ENCODE peak calls at places on chromosome 17, in six cellular contexts. Z is cardiac muscle cell, A is cardiac fibroblast, R is HL-60, J is brain microvascular endothelial cell, U is ovary. G is an unnamed sample.

GRCh38 chr17:28049071-28049470 is 6.6 kb downstream of the NLK start:
- DNase-seq in Z (no peak), A (no peak), R (no peak), J (no peak), U (no peak), G (no peak)

GRCh38 chr17:50203086-50203485 is 1.7 kb upstream of the COL1A1 start:
- DNase-seq in Z (peak; percentile 64), A (no peak), R (no peak), J (no peak), U (peak; percentile 67), G (peak; percentile 23)

GRCh38 chr17:17497065-17497844 is 1.1 kb upstream of the RASD1 start:
- DNase-seq in Z (no peak), A (peak; percentile 31), R (no peak), J (no peak), U (peak; percentile 39), G (no peak)

GRCh38 chr17:75008373-75008772 is 4.1 kb upstream of the MRPL58 start:
- DNase-seq in Z (no peak), A (no peak), R (no peak), J (no peak), U (no peak), G (no peak)

GRCh38 chr17:10845388-10845751 is 7.5 kb upstream of the PIRT start:
- DNase-seq in Z (no peak), A (no peak), R (no peak), J (no peak), U (no peak), G (no peak)

GRCh38 chr17:51908841-51909537 is 249.5 kb downstream of the CA10 start:
- DNase-seq in Z (no peak), A (no peak), R (no peak), J (no peak), U (no peak), G (no peak)

GRCh38 chr17:44522883-44523671 is 19.9 kb upstream of the GPATCH8 start:
- DNase-seq in Z (peak; percentile 78), A (peak; percentile 83), R (no peak), J (peak; percentile 58), U (peak; percentile 64), G (peak; percentile 78)

GRCh38 chr17:77353684-77354419 is 213.1 kb downstream of the SEC14L1 start:
- DNase-seq in Z (peak; percentile 17), A (peak; percentile 48), R (no peak), J (no peak), U (no peak), G (no peak)

GRCh38 chr17:47207143-47208067 is 1.7 kb upstream of the MYL4 start:
- DNase-seq in Z (no peak), A (no peak), R (no peak), J (no peak), U (no peak), G (no peak)

GRCh38 chr17:74198694-74199093 is 4.8 kb upstream of the RPL38 start:
- DNase-seq in Z (no peak), A (no peak), R (no peak), J (no peak), U (no peak), G (no peak)

GRCh38 chr17:43900858-43901754 is 6.2 kb downstream of the MPP2 start:
- DNase-seq in Z (no peak), A (no peak), R (no peak), J (no peak), U (no peak), G (no peak)

GRCh38 chr17:17545031-17545820 is 46.3 kb downstream of the PEMT start:
- DNase-seq in Z (peak; percentile 71), A (peak; percentile 54), R (no peak), J (peak; percentile 40), U (peak; percentile 85), G (peak; percentile 58)

GRCh38 chr17:5413682-5414081 is 5.8 kb downstream of the NUP88 start:
- DNase-seq in Z (peak; percentile 87), A (peak; percentile 87), R (peak; percentile 33), J (peak; percentile 39), U (no peak), G (peak; percentile 80)

GRCh38 chr17:80890551-80890930 is 101.1 kb upstream of the CHMP6 start:
- DNase-seq in Z (no peak), A (no peak), R (no peak), J (no peak), U (no peak), G (no peak)

GRCh38 chr17:37607637-37608368 is 1.4 kb downstream of the SYNRG start:
- DNase-seq in Z (no peak), A (no peak), R (no peak), J (no peak), U (no peak), G (no peak)

GRCh38 chr17:21295036-21295952 is 10.8 kb downstream of the MAP2K3 start:
- DNase-seq in Z (peak; percentile 19), A (no peak), R (no peak), J (no peak), U (no peak), G (peak; percentile 26)

GRCh38 chr17:61452301-61453290 is at the start of gene TBX4:
- DNase-seq in Z (no peak), A (no peak), R (no peak), J (no peak), U (no peak), G (no peak)

GRCh38 chr17:74390680-74391653 is 23.7 kb downstream of the GPR142 start:
- DNase-seq in Z (no peak), A (no peak), R (no peak), J (no peak), U (no peak), G (no peak)

GRCh38 chr17:50986989-50987660 is 121.0 kb upstream of the TOB1 start:
- DNase-seq in Z (peak; percentile 9), A (peak; percentile 48), R (no peak), J (peak; percentile 7), U (no peak), G (peak; percentile 17)

GRCh38 chr17:78422872-78423588 is 44.6 kb downstream of the PGS1 start:
- DNase-seq in Z (no peak), A (no peak), R (no peak), J (no peak), U (no peak), G (no peak)

GRCh38 chr17:78421534-78422266 is 43.3 kb downstream of the PGS1 start:
- DNase-seq in Z (peak; percentile 79), A (peak; percentile 78), R (peak; percentile 62), J (peak; percentile 49), U (peak; percentile 80), G (peak; percentile 79)

GRCh38 chr17:78421084-78421533 is 42.7 kb downstream of the PGS1 start:
- DNase-seq in Z (no peak), A (no peak), R (no peak), J (no peak), U (no peak), G (no peak)

GRCh38 chr17:78423961-78424747 is 45.7 kb downstream of the PGS1 start:
- DNase-seq in Z (no peak), A (no peak), R (no peak), J (no peak), U (no peak), G (no peak)

GRCh38 chr17:78422267-78422605 is 43.8 kb downstream of the PGS1 start:
- DNase-seq in Z (no peak), A (no peak), R (no peak), J (no peak), U (no peak), G (no peak)
- TF ChIP-seq CTCF in Z (no peak), A (no peak), R (no peak), J (no peak), U (no peak), G (no peak)

GRCh38 chr17:39598047-39598481 is 9.7 kb downstream of the NEUROD2 start:
- DNase-seq in Z (no peak), A (no peak), R (no peak), J (no peak), U (no peak), G (no peak)

GRCh38 chr17:39599665-39600468 is 7.9 kb downstream of the NEUROD2 start:
- DNase-seq in Z (no peak), A (no peak), R (no peak), J (no peak), U (no peak), G (no peak)

GRCh38 chr17:39597372-39598046 is 10.2 kb downstream of the NEUROD2 start:
- DNase-seq in Z (no peak), A (no peak), R (no peak), J (no peak), U (no peak), G (no peak)

GRCh38 chr17:39599006-39599664 is 8.6 kb downstream of the NEUROD2 start:
- DNase-seq in Z (no peak), A (no peak), R (no peak), J (no peak), U (no peak), G (no peak)

GRCh38 chr17:39598635-39599005 is 9.1 kb downstream of the NEUROD2 start:
- DNase-seq in Z (no peak), A (no peak), R (no peak), J (no peak), U (no peak), G (no peak)
- H3K4me3 ChIP-seq in Z (no peak overlapping the region), A (no peak overlapping the region), R (no peak overlapping the region), J (no peak overlapping the region), U (no peak overlapping the region), G (no peak overlapping the region)

GRCh38 chr17:6423931-6424330 is 11.0 kb downstream of the AIPL1 start:
- DNase-seq in Z (no peak), A (no peak), R (no peak), J (no peak), U (no peak), G (no peak)

GRCh38 chr17:6415616-6416015 is 19.3 kb downstream of the AIPL1 start:
- DNase-seq in Z (no peak), A (no peak), R (no peak), J (no peak), U (no peak), G (no peak)

GRCh38 chr17:6421700-6422604 is 13.0 kb downstream of the AIPL1 start:
- DNase-seq in Z (peak; percentile 80), A (peak; percentile 80), R (peak; percentile 15), J (peak; percentile 63), U (peak; percentile 81), G (peak; percentile 78)

GRCh38 chr17:6422654-6423241 is 12.2 kb downstream of the AIPL1 start:
- DNase-seq in Z (no peak), A (no peak), R (no peak), J (no peak), U (no peak), G (no peak)

GRCh38 chr17:6420173-6420641 is 14.7 kb downstream of the AIPL1 start:
- DNase-seq in Z (peak; percentile 17), A (peak; percentile 39), R (no peak), J (no peak), U (no peak), G (peak; percentile 20)
- TF ChIP-seq CTCF in Z (peak; percentile 42), A (peak; percentile 70), R (no peak), J (peak; percentile 62), U (no peak), G (peak; percentile 36)

GRCh38 chr17:32489320-32490100 is 2.7 kb downstream of the CDK5R1 start:
- DNase-seq in Z (no peak), A (no peak), R (no peak), J (no peak), U (no peak), G (no peak)

GRCh38 chr17:32488177-32488542 is 1.4 kb downstream of the CDK5R1 start:
- DNase-seq in Z (no peak), A (no peak), R (no peak), J (no peak), U (no peak), G (no peak)

GRCh38 chr17:32487460-32488176 is 825 bp downstream of the CDK5R1 start:
- DNase-seq in Z (peak; percentile 13), A (peak; percentile 13), R (no peak), J (no peak), U (peak; percentile 55), G (no peak)

GRCh38 chr17:32490101-32490482 is 3.3 kb downstream of the CDK5R1 start:
- DNase-seq in Z (no peak), A (no peak), R (no peak), J (no peak), U (no peak), G (no peak)

GRCh38 chr17:32488604-32489180 is 1.9 kb downstream of the CDK5R1 start:
- DNase-seq in Z (no peak), A (no peak), R (no peak), J (no peak), U (no peak), G (no peak)
- H3K4me3 ChIP-seq in Z (no peak overlapping the region), A (no peak overlapping the region), R (no peak overlapping the region), J (no peak overlapping the region), U (no peak overlapping the region), G (no peak overlapping the region)

G was measured in fibroblast of pulmonary artery.